ENCODE peak calls at places on chromosomes 5 and 9, in six cellular contexts. B is NCI-H524; R is left lung; C is endothelial cell; Q is ELR; A is stimulated activated effector memory CD8-positive, alpha-beta T cell treated with anti-CD3 and anti-CD28 coated beads, Interleukin-12 subunit alpha, Interleukin-12 subunit beta, amount 100 ng/mL, for 72 hours. Y is an unnamed sample.

GRCh38 chr9:135703726-135704125 is 1.7 kb downstream of the KCNT1 start:
- DNase-seq in B (no peak), R (no peak), C (no peak), Q (no peak), A (no peak), Y (no peak)

GRCh38 chr9:111176511-111176910 is 138.2 kb upstream of the LPAR1 start:
- DNase-seq in B (no peak), R (no peak), C (no peak), Q (no peak), A (no peak), Y (peak)

GRCh38 chr5:172718527-172719114 is 52.4 kb downstream of the DUSP1 start:
- DNase-seq in B (no peak), R (no peak), C (no peak), Q (no peak), A (no peak), Y (no peak)

GRCh38 chr9:110319781-110320180 is 17.9 kb downstream of the TXNDC8 start:
- DNase-seq in B (no peak), R (no peak), C (no peak), Q (peak), A (no peak), Y (no peak)

GRCh38 chr9:7980691-7981289 is 181.2 kb upstream of the DMAC1 start:
- DNase-seq in B (peak), R (no peak), C (no peak), Q (no peak), A (no peak), Y (no peak)

GRCh38 chr9:127516835-127517607 is 65.7 kb downstream of the LRSAM1 start:
- DNase-seq in B (no peak), R (no peak), C (no peak), Q (no peak), A (no peak), Y (no peak)

GRCh38 chr9:37963936-37964739 is 60.2 kb upstream of the SLC25A51 start:
- DNase-seq in B (no peak), R (peak), C (no peak), Q (peak), A (no peak), Y (peak)

GRCh38 chr9:38066907-38067610 is 2.0 kb downstream of the SHB start:
- DNase-seq in B (no peak), R (peak), C (peak), Q (peak), A (no peak), Y (peak)

Y was measured in kidney tubule cell.